ENCODE peak calls at places on chromosomes 16 and 17, in six cellular contexts. X is AG10803, T is PC-9, V is NB4, M is heart left ventricle, I is transverse colon. U is an unnamed sample.
A peak's percentile ranks its signal among the peaks of the same experiment; 100 is the strongest.

GRCh38 chr16:58306327-58306726 is 11.5 kb upstream of the PRSS54 start:
- DNase-seq in X (peak; percentile 19), T (no peak), V (peak; percentile 57), M (no peak), I (peak; percentile 60), U (peak; percentile 31)

GRCh38 chr17:6749519-6749918 is 6.3 kb upstream of the XAF1 start:
- DNase-seq in X (no peak), T (peak; percentile 29), V (peak; percentile 57), M (no peak), I (no peak), U (peak; percentile 16)

GRCh38 chr16:59126486-59126885 is 392.4 kb upstream of the GOT2 start:
- DNase-seq in X (peak; percentile 16), T (no peak), V (no peak), M (no peak), I (no peak), U (no peak)

GRCh38 chr16:31350275-31351005 is 4.5 kb upstream of the ITGAX start:
- DNase-seq in X (no peak), T (no peak), V (peak; percentile 82), M (no peak), I (no peak), U (no peak)

GRCh38 chr16:67893791-67894399 is 841 bp downstream of the PSKH1 start:
- DNase-seq in X (peak; percentile 9), T (no peak), V (no peak), M (no peak), I (no peak), U (no peak)

GRCh38 chr17:49201481-49201927 is 8.9 kb downstream of the GNGT2 start:
- DNase-seq in X (peak; percentile 70), T (no peak), V (no peak), M (no peak), I (no peak), U (peak; percentile 64)

GRCh38 chr17:2892305-2892971 is 96.2 kb downstream of the RAP1GAP2 start:
- DNase-seq in X (peak; percentile 48), T (peak; percentile 90), V (peak; percentile 39), M (no peak), I (peak; percentile 34), U (peak; percentile 73)

GRCh38 chr16:53415504-53415903 is 18.8 kb upstream of the RBL2 start:
- DNase-seq in X (no peak), T (no peak), V (peak; percentile 42), M (no peak), I (no peak), U (no peak)

GRCh38 chr16:77306050-77306616 is 106.9 kb downstream of the SYCE1L start:
- DNase-seq in X (no peak), T (no peak), V (no peak), M (no peak), I (no peak), U (no peak)

GRCh38 chr17:48045270-48046001 is 2.7 kb upstream of the NFE2L1 start:
- DNase-seq in X (no peak), T (no peak), V (peak; percentile 28), M (no peak), I (no peak), U (no peak)

GRCh38 chr16:66845791-66846221 is 1.6 kb downstream of the CA7 start:
- DNase-seq in X (no peak), T (no peak), V (no peak), M (no peak), I (no peak), U (no peak)

GRCh38 chr17:3385869-3386816 is at the start of gene OR3A2:
- DNase-seq in X (no peak), T (no peak), V (no peak), M (no peak), I (no peak), U (no peak)

GRCh38 chr16:76268824-76269223 is 8.4 kb upstream of the CNTNAP4 start:
- DNase-seq in X (no peak), T (no peak), V (no peak), M (no peak), I (no peak), U (no peak)

GRCh38 chr16:10876799-10877341 is at the start of gene CIITA:
- DNase-seq in X (peak; percentile 84), T (peak; percentile 68), V (peak; percentile 90), M (peak; percentile 88), I (peak; percentile 77), U (peak; percentile 59)

GRCh38 chr16:28182183-28182582 is 29.6 kb downstream of the XPO6 start:
- DNase-seq in X (peak; percentile 54), T (no peak), V (peak; percentile 29), M (no peak), I (no peak), U (no peak)

GRCh38 chr17:60534010-60534555 is 8.0 kb upstream of the APPBP2 start:
- DNase-seq in X (no peak), T (no peak), V (no peak), M (no peak), I (no peak), U (no peak)

GRCh38 chr17:59893617-59894100 is 738 bp downstream of the RPS6KB1 start:
- DNase-seq in X (peak; percentile 12), T (no peak), V (peak; percentile 59), M (no peak), I (no peak), U (peak; percentile 17)

GRCh38 chr17:7888184-7888920 is at the start of gene CHD3:
- DNase-seq in X (no peak), T (peak; percentile 84), V (no peak), M (no peak), I (peak; percentile 45), U (peak; percentile 19)

GRCh38 chr16:64403352-64403751 is 718.5 kb downstream of the CDH11 start:
- DNase-seq in X (no peak), T (no peak), V (no peak), M (no peak), I (no peak), U (no peak)

GRCh38 chr17:75033346-75034235 is 13.2 kb downstream of the ATP5PD start:
- DNase-seq in X (peak; percentile 89), T (peak; percentile 86), V (peak; percentile 87), M (peak; percentile 93), I (peak; percentile 93), U (peak; percentile 94)

GRCh38 chr17:75032896-75033294 is 13.9 kb downstream of the ATP5PD start:
- DNase-seq in X (no peak), T (no peak), V (no peak), M (no peak), I (no peak), U (peak; percentile 29)

GRCh38 chr17:75031972-75032895 is 14.5 kb downstream of the ATP5PD start:
- DNase-seq in X (peak; percentile 83), T (peak; percentile 53), V (peak; percentile 32), M (peak; percentile 69), I (peak; percentile 74), U (peak; percentile 83)

GRCh38 chr17:75036643-75037268 is 10.0 kb downstream of the ATP5PD start:
- DNase-seq in X (peak; percentile 82), T (no peak), V (no peak), M (peak; percentile 91), I (peak; percentile 90), U (peak; percentile 97)

DNA sequence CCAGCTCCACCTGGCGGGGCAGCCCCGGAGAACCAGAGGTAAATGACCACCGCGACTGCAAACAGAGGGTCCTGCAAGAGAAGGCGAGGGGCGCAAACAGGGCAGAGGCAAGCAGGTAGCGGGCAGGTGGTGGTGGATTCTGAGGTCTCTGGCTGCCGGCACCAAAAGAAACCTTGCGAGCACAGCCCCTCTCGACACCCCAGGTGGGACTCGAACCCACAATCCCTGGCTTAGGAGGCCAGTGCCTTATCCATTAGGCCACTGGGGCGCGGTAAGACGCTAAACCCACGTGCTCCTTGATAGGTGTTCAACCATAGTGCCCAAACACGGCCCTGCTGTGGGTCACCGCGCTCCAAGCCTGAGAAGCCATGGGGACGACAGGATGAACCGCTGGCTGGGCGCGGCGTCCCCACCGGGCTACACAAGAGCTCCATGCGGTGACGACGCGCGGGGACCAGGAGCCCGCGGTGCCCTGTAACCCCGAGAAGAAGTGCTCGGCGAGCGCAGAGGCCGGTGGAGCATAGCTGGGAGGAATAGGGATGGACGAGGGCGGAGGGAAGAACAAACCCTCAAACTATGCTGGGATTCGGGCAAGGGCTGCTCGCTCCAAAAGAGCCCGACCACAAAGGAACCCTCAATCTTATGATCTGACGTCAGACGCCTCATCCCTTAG is 12.4 kb downstream of the ATP5PD start:
- DNase-seq in X (peak; percentile 85), T (peak; percentile 88), V (peak; percentile 90), M (peak; percentile 90), I (peak; percentile 88), U (peak; percentile 87)
- TF ChIP-seq CTCF in X (peak; percentile 16), T (peak; percentile 45), V (no peak), M (peak; percentile 15), I (peak; percentile 27), U (peak; percentile 27)

DNA sequence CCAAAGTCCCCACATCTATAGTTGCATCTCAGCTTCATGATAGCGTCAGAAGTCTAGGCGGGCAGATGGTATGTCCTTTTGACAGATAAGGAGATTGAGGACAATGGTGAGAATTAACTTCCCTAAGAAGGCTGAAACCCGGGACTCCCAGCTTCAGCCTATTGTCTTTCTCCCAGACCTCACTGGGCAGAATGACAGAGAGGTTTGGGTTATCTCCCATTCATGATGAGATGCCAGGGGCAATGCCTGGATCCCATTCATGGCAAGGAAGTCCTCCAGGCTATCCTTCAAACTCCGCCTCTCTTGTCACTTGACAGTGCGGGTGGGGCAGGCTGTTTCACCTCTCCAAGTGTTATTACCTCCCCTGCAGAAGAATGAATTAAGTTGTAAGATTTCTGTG is 100.3 kb downstream of the IRX5 start:
- DNase-seq in X (no peak), T (no peak), V (no peak), M (no peak), I (no peak), U (no peak)
- TF ChIP-seq CTCF in X (no peak), T (no peak), V (no peak), M (no peak), I (no peak), U (no peak)

GRCh38 chr16:56851671-56852400 is 13.2 kb upstream of the SLC12A3 start:
- DNase-seq in X (peak; percentile 43), T (peak; percentile 11), V (peak; percentile 43), M (no peak), I (no peak), U (peak; percentile 58)
- TF ChIP-seq CTCF in X (peak; percentile 70), T (peak; percentile 63), V (peak; percentile 59), M (no peak), I (no peak), U (peak; percentile 71)

GRCh38 chr16:2529061-2529931 is 1.9 kb downstream of the CEMP1 start:
- DNase-seq in X (no peak), T (no peak), V (no peak), M (peak; percentile 63), I (no peak), U (no peak)
- TF ChIP-seq CTCF in X (no peak), T (no peak), V (no peak), M (no peak), I (no peak), U (no peak)

DNA sequence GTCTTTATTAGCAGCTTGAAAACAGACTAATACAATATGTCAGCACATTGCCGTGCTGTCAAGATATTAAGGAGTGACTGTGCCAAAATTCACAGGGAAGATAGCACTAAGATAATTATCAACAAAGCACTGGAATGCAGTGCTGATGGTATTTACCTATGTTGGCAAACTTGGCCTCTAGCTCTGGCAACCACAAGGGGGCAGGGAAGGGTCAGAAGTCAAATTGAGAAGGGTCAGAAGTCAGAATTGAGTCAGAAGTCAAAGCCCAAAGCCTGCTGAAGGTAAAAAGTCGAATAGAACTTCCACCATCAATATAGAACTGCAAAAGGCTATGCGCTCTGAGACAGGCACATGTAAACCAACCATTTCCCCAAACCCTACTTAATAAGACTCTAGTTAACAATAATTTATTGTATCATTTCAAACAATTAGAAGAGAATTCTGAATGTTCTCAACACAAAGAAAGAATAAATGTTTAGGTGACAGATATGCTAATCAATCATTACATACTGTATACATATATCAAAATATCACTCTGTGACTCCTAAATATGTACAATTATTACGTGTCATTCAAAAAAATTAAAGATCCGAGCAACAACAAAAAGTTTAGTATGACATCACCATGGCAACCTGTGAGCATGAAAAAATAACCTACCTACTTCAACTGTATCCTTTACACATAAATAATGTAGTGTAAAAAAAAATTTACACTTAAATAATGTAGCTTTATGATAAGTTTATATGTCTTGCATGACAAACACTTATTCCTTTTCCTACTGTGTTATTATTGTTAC is 916.1 kb downstream of the KCNJ2 start:
- DNase-seq in X (peak; percentile 16), T (no peak), V (peak; percentile 28), M (no peak), I (peak; percentile 14), U (no peak)
- TF ChIP-seq CTCF in X (peak; percentile 44), T (peak; percentile 45), V (peak; percentile 35), M (peak; percentile 13), I (no peak), U (no peak)